ENCODE peak calls at places on chromosomes 6 and 20, in nine cellular contexts. One of them, this sample, is unnamed.

GRCh38 chr6:99739526-99739925 is 132.9 kb downstream of the PRDM13 start:
- DNase-seq in lung microvascular endothelial cell: peak
- DNase-seq in NCI-H187: no peak
- DNase-seq in choroid plexus epithelial cell: no peak
- DNase-seq in NCI-H524: peak
- DNase-seq in WTC11: no peak
- DNase-seq in Kasumi-1: no peak
- DNase-seq in brain microvascular endothelial cell: no peak
- DNase-seq in HCT116: no peak
- DNase-seq in this sample: no peak

GRCh38 chr6:2739335-2739734 is 11.4 kb downstream of the MYLK4 start:
- DNase-seq in brain microvascular endothelial cell: peak
- DNase-seq in NCI-H187: no peak
- DNase-seq in NCI-H524: no peak
- DNase-seq in Kasumi-1: no peak
- DNase-seq in choroid plexus epithelial cell: peak
- DNase-seq in HCT116: no peak
- DNase-seq in WTC11: no peak
- DNase-seq in lung microvascular endothelial cell: peak
- DNase-seq in this sample: no peak

GRCh38 chr6:46098678-46099077 is 31.1 kb upstream of the ENPP4 start:
- DNase-seq in lung microvascular endothelial cell: peak
- DNase-seq in HCT116: peak
- DNase-seq in NCI-H524: no peak
- DNase-seq in brain microvascular endothelial cell: no peak
- DNase-seq in NCI-H187: no peak
- DNase-seq in WTC11: no peak
- DNase-seq in Kasumi-1: no peak
- DNase-seq in choroid plexus epithelial cell: no peak
- DNase-seq in this sample: no peak

GRCh38 chr6:11848852-11849731 is 70.5 kb upstream of the ADTRP start:
- DNase-seq in brain microvascular endothelial cell: peak
- DNase-seq in lung microvascular endothelial cell: peak
- DNase-seq in HCT116: no peak
- DNase-seq in WTC11: no peak
- DNase-seq in Kasumi-1: no peak
- DNase-seq in NCI-H187: no peak
- DNase-seq in choroid plexus epithelial cell: peak
- DNase-seq in NCI-H524: no peak
- DNase-seq in this sample: no peak

GRCh38 chr6:579339-579738 is 77.6 kb downstream of the HUS1B start:
- DNase-seq in lung microvascular endothelial cell: peak
- DNase-seq in Kasumi-1: peak
- DNase-seq in NCI-H524: peak
- DNase-seq in HCT116: no peak
- DNase-seq in choroid plexus epithelial cell: peak
- DNase-seq in WTC11: no peak
- DNase-seq in brain microvascular endothelial cell: peak
- DNase-seq in NCI-H187: no peak
- DNase-seq in this sample: no peak

GRCh38 chr6:96853083-96853482 is 15.8 kb upstream of the GPR63 start:
- DNase-seq in brain microvascular endothelial cell: no peak
- DNase-seq in choroid plexus epithelial cell: peak
- DNase-seq in HCT116: no peak
- DNase-seq in WTC11: no peak
- DNase-seq in lung microvascular endothelial cell: no peak
- DNase-seq in Kasumi-1: no peak
- DNase-seq in NCI-H187: no peak
- DNase-seq in NCI-H524: no peak
- DNase-seq in this sample: no peak

GRCh38 chr6:148221580-148221979 is 121.1 kb upstream of the SASH1 start:
- DNase-seq in HCT116: no peak
- DNase-seq in Kasumi-1: peak
- DNase-seq in lung microvascular endothelial cell: no peak
- DNase-seq in WTC11: no peak
- DNase-seq in choroid plexus epithelial cell: no peak
- DNase-seq in NCI-H187: no peak
- DNase-seq in brain microvascular endothelial cell: no peak
- DNase-seq in NCI-H524: no peak
- DNase-seq in this sample: no peak

GRCh38 chr6:121305957-121306607 is 28.2 kb downstream of the TBC1D32 start:
- DNase-seq in lung microvascular endothelial cell: peak
- DNase-seq in WTC11: no peak
- DNase-seq in NCI-H187: no peak
- DNase-seq in NCI-H524: peak
- DNase-seq in Kasumi-1: peak
- DNase-seq in brain microvascular endothelial cell: no peak
- DNase-seq in choroid plexus epithelial cell: peak
- DNase-seq in HCT116: peak
- DNase-seq in this sample: no peak

GRCh38 chr6:155224618-155225017 is 39.2 kb upstream of the CLDN20 start:
- DNase-seq in NCI-H187: no peak
- DNase-seq in choroid plexus epithelial cell: no peak
- DNase-seq in lung microvascular endothelial cell: no peak
- DNase-seq in WTC11: no peak
- DNase-seq in brain microvascular endothelial cell: no peak
- DNase-seq in NCI-H524: no peak
- DNase-seq in HCT116: no peak
- DNase-seq in Kasumi-1: no peak
- DNase-seq in this sample: no peak

GRCh38 chr6:29505808-29506207 is 18.1 kb upstream of the MAS1L start:
- DNase-seq in brain microvascular endothelial cell: no peak
- DNase-seq in NCI-H524: no peak
- DNase-seq in HCT116: no peak
- DNase-seq in lung microvascular endothelial cell: no peak
- DNase-seq in Kasumi-1: no peak
- DNase-seq in NCI-H187: no peak
- DNase-seq in WTC11: no peak
- DNase-seq in choroid plexus epithelial cell: no peak
- DNase-seq in this sample: no peak

GRCh38 chr6:82904860-82905259 is 160.8 kb downstream of the UBE3D start:
- DNase-seq in brain microvascular endothelial cell: no peak
- DNase-seq in HCT116: no peak
- DNase-seq in lung microvascular endothelial cell: no peak
- DNase-seq in Kasumi-1: no peak
- DNase-seq in WTC11: no peak
- DNase-seq in NCI-H187: no peak
- DNase-seq in choroid plexus epithelial cell: no peak
- DNase-seq in NCI-H524: no peak
- DNase-seq in this sample: no peak

GRCh38 chr6:117401799-117402198 is 23.9 kb downstream of the ROS1 start:
- DNase-seq in choroid plexus epithelial cell: no peak
- DNase-seq in NCI-H524: no peak
- DNase-seq in lung microvascular endothelial cell: peak
- DNase-seq in NCI-H187: no peak
- DNase-seq in WTC11: no peak
- DNase-seq in HCT116: no peak
- DNase-seq in Kasumi-1: no peak
- DNase-seq in brain microvascular endothelial cell: no peak
- DNase-seq in this sample: no peak

GRCh38 chr6:90429713-90430112 is 133.1 kb upstream of the BACH2 start:
- DNase-seq in HCT116: peak
- DNase-seq in choroid plexus epithelial cell: peak
- DNase-seq in WTC11: no peak
- DNase-seq in brain microvascular endothelial cell: no peak
- DNase-seq in NCI-H187: no peak
- DNase-seq in Kasumi-1: no peak
- DNase-seq in lung microvascular endothelial cell: peak
- DNase-seq in NCI-H524: no peak
- DNase-seq in this sample: no peak

GRCh38 chr6:29005183-29005885 is at the start of gene ZNF311:
- DNase-seq in HCT116: no peak
- DNase-seq in brain microvascular endothelial cell: peak
- DNase-seq in lung microvascular endothelial cell: no peak
- DNase-seq in choroid plexus epithelial cell: peak
- DNase-seq in NCI-H524: peak
- DNase-seq in Kasumi-1: peak
- DNase-seq in NCI-H187: no peak
- DNase-seq in WTC11: peak
- DNase-seq in this sample: no peak

GRCh38 chr6:163170294-163170883 is 244.1 kb upstream of the QKI start:
- DNase-seq in brain microvascular endothelial cell: no peak
- DNase-seq in NCI-H187: no peak
- DNase-seq in lung microvascular endothelial cell: peak
- DNase-seq in HCT116: no peak
- DNase-seq in WTC11: peak
- DNase-seq in Kasumi-1: peak
- DNase-seq in choroid plexus epithelial cell: peak
- DNase-seq in NCI-H524: no peak
- DNase-seq in this sample: no peak

GRCh38 chr6:30364591-30364990 is 19.6 kb downstream of the RPP21 start:
- DNase-seq in lung microvascular endothelial cell: no peak
- DNase-seq in HCT116: no peak
- DNase-seq in Kasumi-1: no peak
- DNase-seq in NCI-H187: no peak
- DNase-seq in WTC11: peak
- DNase-seq in brain microvascular endothelial cell: no peak
- DNase-seq in NCI-H524: no peak
- DNase-seq in choroid plexus epithelial cell: no peak
- DNase-seq in this sample: no peak

GRCh38 chr6:42269553-42269952 is 51.9 kb upstream of the MRPS10 start:
- DNase-seq in brain microvascular endothelial cell: no peak
- DNase-seq in HCT116: no peak
- DNase-seq in choroid plexus epithelial cell: no peak
- DNase-seq in NCI-H524: no peak
- DNase-seq in lung microvascular endothelial cell: no peak
- DNase-seq in Kasumi-1: no peak
- DNase-seq in NCI-H187: no peak
- DNase-seq in WTC11: no peak
- DNase-seq in this sample: no peak

GRCh38 chr6:42441059-42441471 is 10.7 kb downstream of the TRERF1 start:
- DNase-seq in brain microvascular endothelial cell: peak
- DNase-seq in WTC11: no peak
- DNase-seq in NCI-H187: no peak
- DNase-seq in HCT116: no peak
- DNase-seq in lung microvascular endothelial cell: no peak
- DNase-seq in Kasumi-1: no peak
- DNase-seq in NCI-H524: no peak
- DNase-seq in choroid plexus epithelial cell: peak
- DNase-seq in this sample: no peak

GRCh38 chr6:81031429-81031828 is 721.1 kb downstream of the TENT5A start:
- DNase-seq in NCI-H524: no peak
- DNase-seq in HCT116: no peak
- DNase-seq in choroid plexus epithelial cell: peak
- DNase-seq in NCI-H187: no peak
- DNase-seq in lung microvascular endothelial cell: no peak
- DNase-seq in Kasumi-1: no peak
- DNase-seq in brain microvascular endothelial cell: no peak
- DNase-seq in WTC11: no peak
- DNase-seq in this sample: no peak

GRCh38 chr6:3022765-3023662 is 23.3 kb downstream of the NQO2 start:
- DNase-seq in choroid plexus epithelial cell: no peak
- DNase-seq in NCI-H187: peak
- DNase-seq in lung microvascular endothelial cell: peak
- DNase-seq in WTC11: no peak
- DNase-seq in NCI-H524: no peak
- DNase-seq in Kasumi-1: peak
- DNase-seq in HCT116: no peak
- DNase-seq in brain microvascular endothelial cell: peak
- DNase-seq in this sample: no peak

GRCh38 chr6:139296927-139297326 is 5.1 kb upstream of the TXLNB start:
- DNase-seq in NCI-H524: no peak
- DNase-seq in brain microvascular endothelial cell: peak
- DNase-seq in HCT116: no peak
- DNase-seq in WTC11: no peak
- DNase-seq in choroid plexus epithelial cell: peak
- DNase-seq in Kasumi-1: peak
- DNase-seq in lung microvascular endothelial cell: peak
- DNase-seq in NCI-H187: no peak
- DNase-seq in this sample: no peak

GRCh38 chr6:166572370-166573261 is 13.9 kb downstream of the RAMACL start:
- DNase-seq in choroid plexus epithelial cell: peak
- DNase-seq in brain microvascular endothelial cell: peak
- DNase-seq in NCI-H524: no peak
- DNase-seq in Kasumi-1: no peak
- DNase-seq in NCI-H187: no peak
- DNase-seq in HCT116: no peak
- DNase-seq in lung microvascular endothelial cell: no peak
- DNase-seq in WTC11: peak
- DNase-seq in this sample: no peak

GRCh38 chr6:69732045-69732444 is 64.8 kb downstream of the LMBRD1 start:
- DNase-seq in NCI-H524: no peak
- DNase-seq in brain microvascular endothelial cell: no peak
- DNase-seq in choroid plexus epithelial cell: peak
- DNase-seq in lung microvascular endothelial cell: no peak
- DNase-seq in NCI-H187: no peak
- DNase-seq in WTC11: no peak
- DNase-seq in Kasumi-1: no peak
- DNase-seq in HCT116: no peak
- DNase-seq in this sample: no peak

GRCh38 chr6:156167289-156168076 is 609.7 kb upstream of the ARID1B start:
- DNase-seq in HCT116: no peak
- DNase-seq in lung microvascular endothelial cell: peak
- DNase-seq in brain microvascular endothelial cell: peak
- DNase-seq in NCI-H187: no peak
- DNase-seq in WTC11: no peak
- DNase-seq in Kasumi-1: no peak
- DNase-seq in choroid plexus epithelial cell: peak
- DNase-seq in NCI-H524: no peak
- DNase-seq in this sample: no peak

GRCh38 chr20:14415492-14415891 is 78.1 kb upstream of the FLRT3 start:
- DNase-seq in lung microvascular endothelial cell: peak
- DNase-seq in brain microvascular endothelial cell: no peak
- DNase-seq in Kasumi-1: no peak
- DNase-seq in choroid plexus epithelial cell: no peak
- DNase-seq in NCI-H187: no peak
- DNase-seq in HCT116: no peak
- DNase-seq in WTC11: no peak
- DNase-seq in NCI-H524: peak
- DNase-seq in this sample: no peak